ENCODE peak calls at places on chromosomes 7 and 10, in seven cellular contexts. X is mesenchymal stem cell; D is CD8-positive, alpha-beta T cell; A is naive thymus-derived CD4-positive, alpha-beta T cell; R is substantia nigra; Y is lung; V is kidney. L is an unnamed sample.

GRCh38 chr7:100016209-100016901 is 959 bp downstream of the ZKSCAN1 start:
- DNase-seq in A (no peak), X (peak), D (no peak), R (peak), V (no peak), Y (no peak), L (no peak)

GRCh38 chr7:100793806-100794660 is 33.3 kb downstream of the EPHB4 start:
- DNase-seq in R (no peak), Y (no peak), X (peak), D (no peak), A (no peak), V (no peak), L (no peak)

GRCh38 chr7:13327669-13328068 is 640.2 kb downstream of the ARL4A start:
- DNase-seq in X (no peak), V (no peak), R (no peak), D (no peak), A (no peak), Y (no peak), L (no peak)

GRCh38 chr10:76034236-76035009 is 603.0 kb downstream of the LRMDA start:
- DNase-seq in R (no peak), Y (no peak), D (no peak), X (no peak), V (no peak), A (no peak), L (no peak)

GRCh38 chr10:102422586-102423129 is 2.0 kb downstream of the FBXL15 start:
- DNase-seq in X (peak), V (peak), R (peak), D (no peak), Y (peak), A (peak), L (peak)

GRCh38 chr10:91596821-91597396 is 36.0 kb downstream of the PPP1R3C start:
- DNase-seq in Y (no peak), V (no peak), R (no peak), A (no peak), X (peak), D (no peak), L (no peak)

GRCh38 chr10:93065675-93066543 is 5.3 kb downstream of the CYP26C1 start:
- DNase-seq in Y (no peak), X (no peak), D (no peak), V (peak), A (no peak), R (no peak), L (no peak)

GRCh38 chr10:96587255-96588059 is 645 bp upstream of the TM9SF3 start:
- DNase-seq in Y (peak), R (peak), X (peak), A (peak), V (no peak), D (no peak), L (no peak)

GRCh38 chr10:98172073-98172472 is 37.6 kb downstream of the R3HCC1L start:
- DNase-seq in V (no peak), R (no peak), Y (no peak), A (no peak), X (no peak), D (no peak), L (no peak)

GRCh38 chr7:44693641-44694313 is 54.9 kb upstream of the ZMIZ2 start:
- DNase-seq in V (no peak), Y (no peak), A (no peak), R (no peak), D (no peak), X (peak), L (no peak)

GRCh38 chr10:3486346-3487065 is 298.5 kb downstream of the KLF6 start:
- DNase-seq in V (peak), D (no peak), A (no peak), R (no peak), X (peak), Y (peak), L (no peak)

GRCh38 chr10:119634219-119634544 is 17.0 kb upstream of the BAG3 start:
- DNase-seq in A (no peak), R (peak), Y (no peak), X (peak), V (no peak), D (no peak), L (no peak)

GRCh38 chr10:80498833-80499671 is 38.6 kb upstream of the SH2D4B start:
- DNase-seq in X (peak), V (peak), D (no peak), Y (peak), A (peak), R (peak), L (no peak)

GRCh38 chr7:129772646-129773280 is 161.2 kb downstream of the NRF1 start:
- DNase-seq in D (no peak), X (no peak), A (no peak), V (peak), R (no peak), Y (no peak), L (no peak)

GRCh38 chr10:88271736-88272135 is 311.4 kb downstream of the RNLS start:
- DNase-seq in V (no peak), D (no peak), A (no peak), Y (no peak), X (peak), R (no peak), L (no peak)

GRCh38 chr10:52316005-52316404 is 1.9 kb downstream of the DKK1 start:
- DNase-seq in X (peak), V (no peak), D (no peak), R (no peak), A (no peak), Y (no peak), L (no peak)

GRCh38 chr10:6530211-6530840 is 49.8 kb downstream of the PRKCQ start:
- DNase-seq in V (no peak), D (peak), R (no peak), Y (no peak), X (no peak), A (peak), L (peak)

GRCh38 chr10:88865281-88865876 is 13.7 kb upstream of the ANKRD22 start:
- DNase-seq in D (no peak), R (no peak), A (no peak), Y (no peak), V (no peak), X (peak), L (no peak)

GRCh38 chr7:27897001-27897400 is 157.0 kb downstream of the TAX1BP1 start:
- DNase-seq in D (no peak), A (no peak), Y (peak), V (no peak), R (no peak), X (peak), L (no peak)

GRCh38 chr10:64334084-64334483 is 812.9 kb downstream of the REEP3 start:
- DNase-seq in Y (no peak), R (no peak), X (no peak), A (no peak), V (no peak), D (no peak), L (no peak)

GRCh38 chr7:131145770-131146169 is 181.9 kb upstream of the MKLN1 start:
- DNase-seq in A (no peak), R (no peak), X (no peak), V (no peak), Y (no peak), D (no peak), L (no peak)

GRCh38 chr7:22426463-22427121 is 69.6 kb upstream of the RAPGEF5 start:
- DNase-seq in X (no peak), R (no peak), V (no peak), D (no peak), A (no peak), Y (no peak), L (no peak)

GRCh38 chr10:73529089-73529832 is 33.4 kb upstream of the PPP3CB start:
- DNase-seq in Y (peak), V (no peak), X (peak), D (peak), R (peak), A (peak), L (peak)

GRCh38 chr7:155889636-155890508 is 77.6 kb upstream of the SHH start:
- DNase-seq in R (no peak), D (no peak), V (no peak), X (no peak), Y (peak), A (no peak), L (no peak)

GRCh38 chr7:19369182-19369581 is 224.0 kb upstream of the FERD3L start:
- DNase-seq in A (no peak), R (no peak), V (no peak), D (no peak), X (no peak), Y (no peak), L (no peak)

GRCh38 chr7:102463841-102464576 is 654 bp downstream of the ALKBH4 start:
- DNase-seq in X (peak), A (no peak), Y (no peak), V (no peak), D (no peak), R (no peak), L (no peak)
- H3K27ac ChIP-seq in X (peak), A (peak), Y (peak), V (peak), D (peak), R (peak), L (peak)

GRCh38 chr7:122689346-122690109 is 9.4 kb downstream of the RNF133 start:
- DNase-seq in A (no peak), X (no peak), Y (no peak), V (no peak), D (no peak), R (no peak), L (no peak)
- H3K27ac ChIP-seq in A (no peak), X (no peak), Y (no peak), V (no peak), D (no peak), R (no peak), L (no peak)

DNA sequence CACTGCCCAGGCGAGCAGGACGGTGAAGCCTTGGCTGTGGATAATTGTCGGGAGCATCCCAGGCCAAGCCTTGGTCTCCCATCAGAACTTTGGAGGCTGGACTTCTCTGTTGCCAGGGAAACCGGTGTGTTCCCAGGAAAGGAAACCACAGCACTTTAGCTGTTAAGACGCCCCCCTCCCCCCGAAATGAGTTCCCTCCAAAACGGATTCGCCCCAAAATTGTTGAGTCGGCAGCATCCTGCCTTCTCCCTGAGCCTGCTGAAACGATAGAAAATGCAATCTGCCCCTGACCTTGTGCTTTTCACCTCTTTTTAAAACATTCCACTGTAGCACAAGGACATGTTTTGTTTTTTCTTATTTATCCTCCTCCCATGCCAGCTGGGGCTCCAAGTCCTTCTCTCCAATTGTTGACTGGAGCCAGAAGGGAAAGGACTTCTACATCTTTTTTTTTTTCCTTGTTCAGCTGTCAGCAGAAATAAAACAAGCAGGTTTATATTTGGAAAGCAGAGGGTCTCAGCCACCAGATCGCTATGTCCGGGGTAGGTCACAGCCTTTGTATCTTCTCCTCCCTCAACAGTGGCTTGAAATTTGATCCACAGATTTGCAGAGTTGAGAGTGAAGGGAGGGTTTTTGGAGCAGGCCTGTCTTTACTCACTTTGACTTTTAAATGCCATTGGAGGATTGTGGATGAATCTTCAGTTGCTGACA is 116.5 kb downstream of the ZMIZ1 start:
- DNase-seq in V (no peak), R (no peak), A (no peak), Y (no peak), X (peak), D (no peak), L (no peak)
- H3K27ac ChIP-seq in V (peak), R (peak), A (no peak), Y (peak), X (peak), D (no peak), L (no peak)

GRCh38 chr10:12129222-12130111 is at the start of gene SEC61A2:
- DNase-seq in D (peak), R (peak), Y (peak), A (peak), V (peak), X (peak), L (peak)

GRCh38 chr10:12135631-12136030 is 6.2 kb downstream of the SEC61A2 start:
- DNase-seq in Y (no peak), D (no peak), X (peak), A (no peak), R (no peak), V (no peak), L (no peak)

DNA sequence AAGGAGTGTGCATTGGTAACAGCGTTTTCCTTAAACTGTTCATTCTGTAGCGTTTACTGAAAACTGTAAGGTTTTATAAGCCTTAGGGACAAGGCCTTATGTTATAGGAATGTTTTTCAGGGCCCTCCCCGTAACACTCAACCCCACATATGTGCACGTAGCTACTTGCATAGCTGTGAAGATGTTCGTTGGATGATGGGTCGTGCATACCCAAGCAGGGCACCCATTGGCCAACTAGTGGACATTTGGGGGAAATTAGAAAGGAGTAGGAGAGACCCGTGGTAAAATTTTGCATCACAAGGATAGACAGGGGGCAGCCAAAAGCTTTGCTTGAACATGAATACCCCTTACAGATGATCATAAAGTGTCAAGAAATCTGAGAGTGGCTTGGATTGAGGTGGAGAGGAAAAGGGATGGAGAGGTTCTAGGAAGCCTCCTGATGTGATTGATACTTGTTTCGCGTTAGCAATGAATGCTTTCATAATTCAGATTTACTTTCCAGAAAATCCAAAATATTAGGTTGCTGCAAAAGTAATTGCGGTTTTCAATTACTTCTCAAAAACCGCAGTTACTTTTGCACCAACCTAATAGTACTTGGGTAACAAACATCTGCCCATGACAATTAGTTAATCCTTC is 878 bp downstream of the SEC61A2 start:
- DNase-seq in D (no peak), A (peak), X (peak), V (no peak), R (peak), Y (peak), L (peak)
- H3K27ac ChIP-seq in D (peak), A (peak), X (peak), V (no peak), R (peak), Y (no peak), L (peak)

DNA sequence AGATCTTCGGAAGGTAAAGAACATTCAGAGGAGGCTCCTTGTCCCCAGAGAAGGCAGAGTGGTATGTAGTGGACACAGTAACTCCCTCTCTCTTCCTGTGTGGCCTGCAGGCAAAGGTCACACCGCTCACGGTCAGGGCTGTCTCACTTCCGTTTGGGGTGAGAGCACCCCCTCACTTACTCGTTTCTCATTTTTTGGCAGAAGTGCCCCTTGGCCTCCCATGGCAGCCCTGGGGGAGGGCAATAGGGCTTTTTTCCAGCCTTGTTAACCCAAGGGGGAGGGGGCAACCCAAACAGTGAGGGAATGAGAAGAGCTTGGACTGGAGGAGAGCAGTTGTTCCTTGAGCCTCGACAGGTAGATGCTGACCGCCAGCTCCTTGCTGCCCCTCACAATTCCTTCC is 31.8 kb upstream of the SRGN start:
- DNase-seq in V (peak), D (no peak), A (no peak), X (no peak), R (no peak), Y (no peak), L (no peak)
- H3K27ac ChIP-seq in V (no peak), D (no peak), A (no peak), X (no peak), R (peak), Y (peak), L (no peak)

DNA sequence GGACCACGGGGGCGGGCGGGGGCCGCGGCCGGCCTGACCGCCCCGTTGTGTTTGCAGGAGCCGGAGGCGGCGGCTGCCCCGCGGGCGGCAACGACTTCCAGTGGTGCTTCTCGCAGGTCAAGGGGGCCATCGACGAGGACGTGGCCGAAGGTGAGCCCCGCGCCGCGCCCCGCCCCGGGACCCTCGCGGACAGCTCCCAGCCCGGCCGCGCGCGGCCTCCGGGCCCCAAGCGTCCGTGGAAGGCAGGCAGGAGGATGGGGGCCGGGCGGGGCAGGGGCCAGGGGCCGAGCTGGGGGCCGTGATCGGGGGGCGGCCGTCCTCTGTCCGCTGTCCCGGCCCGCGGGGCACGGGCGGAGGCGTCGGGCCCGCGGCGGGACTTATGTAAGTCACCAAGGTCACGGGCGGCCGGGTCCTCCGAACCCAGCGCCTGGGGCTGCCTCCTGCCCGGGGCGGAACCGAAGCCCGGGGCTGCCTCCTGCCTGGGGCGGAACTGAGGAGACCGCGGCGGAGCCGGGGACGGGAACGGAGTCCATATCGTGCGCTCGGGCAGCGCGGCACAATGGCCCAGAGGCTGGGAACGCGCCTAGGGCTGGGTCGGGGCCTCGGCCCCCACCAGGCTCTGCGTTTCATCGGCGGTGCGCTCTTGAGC is 497 bp downstream of the PPP2R2D start:
- DNase-seq in A (peak), V (peak), R (peak), D (no peak), X (peak), Y (peak), L (peak)
- H3K27ac ChIP-seq in A (peak), V (peak), R (peak), D (peak), X (no peak), Y (peak), L (peak)

GRCh38 chr7:124919841-124920240 is 9.8 kb downstream of the POT1 start:
- DNase-seq in R (no peak), X (no peak), D (no peak), Y (no peak), V (no peak), A (no peak), L (no peak)

GRCh38 chr7:124922200-124922599 is 7.4 kb downstream of the POT1 start:
- DNase-seq in Y (no peak), D (no peak), A (no peak), R (no peak), V (no peak), X (no peak), L (no peak)

GRCh38 chr7:124930173-124930623 is 573 bp upstream of the POT1 start:
- DNase-seq in R (no peak), X (no peak), V (no peak), A (no peak), Y (no peak), D (no peak), L (no peak)

GRCh38 chr7:124929467-124930172 is at the start of gene POT1:
- DNase-seq in X (peak), D (peak), V (peak), Y (peak), A (peak), R (peak), L (peak)

DNA sequence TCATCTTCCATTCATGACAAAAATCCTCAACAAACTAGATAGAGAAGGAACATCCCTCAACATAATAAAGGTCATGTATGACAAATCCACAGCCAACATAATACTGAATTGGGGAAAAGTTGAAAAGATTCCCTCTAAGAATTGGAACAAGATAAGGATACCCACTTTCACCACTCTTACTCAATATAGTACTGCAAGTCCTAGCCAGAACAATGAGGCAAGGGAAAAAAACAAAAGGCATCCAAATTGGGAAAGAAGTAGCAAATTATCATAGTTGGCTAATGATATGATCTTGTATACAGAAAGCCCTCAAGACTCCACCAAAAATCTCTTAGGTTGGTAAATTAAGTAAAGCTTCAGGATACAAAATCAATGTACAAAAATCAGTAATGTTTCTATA is 4.7 kb downstream of the POT1 start:
- DNase-seq in V (no peak), X (no peak), R (no peak), D (no peak), Y (no peak), A (no peak), L (no peak)
- H3K27ac ChIP-seq in V (no peak), X (no peak), R (no peak), D (no peak), Y (no peak), A (no peak), L (no peak)

DNA sequence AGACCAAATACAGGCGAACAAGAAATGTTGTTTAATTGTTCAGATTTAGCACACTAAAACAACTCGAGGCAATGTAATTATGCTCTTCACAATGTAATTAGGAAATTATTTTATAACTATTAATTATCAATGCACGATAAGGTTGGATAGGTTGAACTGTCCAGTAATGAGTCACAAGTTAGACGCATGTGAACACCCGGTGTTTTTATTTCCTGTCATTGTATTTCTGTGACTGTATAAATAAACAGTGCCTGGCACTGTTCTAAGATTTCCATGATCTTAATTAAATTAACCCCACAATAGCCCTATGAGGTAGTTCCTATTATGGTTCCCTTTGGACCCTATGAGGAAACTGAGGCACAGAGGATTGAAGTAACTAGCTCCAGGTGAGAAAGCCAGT is 26.2 kb downstream of the C10orf105 start:
- DNase-seq in Y (no peak), R (no peak), A (no peak), D (no peak), V (no peak), X (no peak), L (no peak)
- H3K27ac ChIP-seq in Y (peak), R (no peak), A (no peak), D (no peak), V (no peak), X (no peak), L (no peak)

GRCh38 chr10:112852308-112852707 is 97.7 kb upstream of the TCF7L2 start:
- DNase-seq in A (no peak), Y (peak), D (no peak), X (no peak), R (peak), V (no peak), L (no peak)
- H3K27ac ChIP-seq in A (no peak), Y (no peak), D (no peak), X (no peak), R (no peak), V (no peak), L (no peak)